ENCODE peak calls at places on chromosomes 4 and X, in seven cellular contexts. D, Q, F, O, C, L and G are unnamed samples. For H3K36me3, the result is how much of the 10 kb centered on the place peaks cover.

GRCh38 chrX:125378205-125378604 is 58.5 kb downstream of the TEX13C start:
- DNase-seq in D (no peak), Q (no peak), F (no peak), O (no peak), C (no peak), L (no peak), G (no peak)

GRCh38 chr4:187558391-187558790 is 437.2 kb upstream of the ZFP42 start:
- DNase-seq in D (no peak), Q (no peak), F (no peak), O (no peak), C (no peak), L (no peak), G (no peak)

GRCh38 chrX:1300449-1300848 is 31.8 kb downstream of the CSF2RA start:
- DNase-seq in D (no peak), Q (no peak), F (no peak), O (no peak), C (no peak), L (no peak), G (peak)

GRCh38 chr4:39729557-39729956 is 31.6 kb downstream of the UBE2K start:
- DNase-seq in D (no peak), Q (no peak), F (no peak), O (no peak), C (no peak), L (peak), G (no peak)

GRCh38 chr4:183200453-183200852 is 101.4 kb downstream of the WWC2 start:
- DNase-seq in D (peak), Q (peak), F (no peak), O (no peak), C (peak), L (peak), G (peak)

GRCh38 chr4:164880489-164881262 is 3.7 kb downstream of the APELA start:
- DNase-seq in D (no peak), Q (no peak), F (no peak), O (no peak), C (no peak), L (no peak), G (no peak)

GRCh38 chr4:15958562-15958961 is 4.4 kb downstream of the FGFBP2 start:
- DNase-seq in D (no peak), Q (no peak), F (no peak), O (no peak), C (no peak), L (no peak), G (no peak)

GRCh38 chr4:101787917-101788316 is 2.6 kb upstream of the BANK1 start:
- DNase-seq in D (no peak), Q (no peak), F (no peak), O (no peak), C (no peak), L (no peak), G (no peak)

GRCh38 chrX:129791961-129792570 is 12.3 kb downstream of the SASH3 start:
- DNase-seq in D (no peak), Q (no peak), F (no peak), O (no peak), C (no peak), L (no peak), G (no peak)

GRCh38 chrX:7420712-7421111 is 272.8 kb upstream of the PUDP start:
- DNase-seq in D (no peak), Q (no peak), F (no peak), O (no peak), C (no peak), L (no peak), G (no peak)

GRCh38 chr4:4542824-4543485 is 1.1 kb upstream of the STX18 start:
- DNase-seq in D (no peak), Q (no peak), F (no peak), O (no peak), C (peak), L (peak), G (peak)

GRCh38 chr4:149896428-149896827 is 80.8 kb upstream of the IQCM start:
- DNase-seq in D (no peak), Q (peak), F (no peak), O (no peak), C (peak), L (peak), G (no peak)

GRCh38 chrX:35380808-35381700 is 417.1 kb upstream of the MAGEB16 start:
- DNase-seq in D (no peak), Q (no peak), F (no peak), O (no peak), C (peak), L (peak), G (peak)

DNA sequence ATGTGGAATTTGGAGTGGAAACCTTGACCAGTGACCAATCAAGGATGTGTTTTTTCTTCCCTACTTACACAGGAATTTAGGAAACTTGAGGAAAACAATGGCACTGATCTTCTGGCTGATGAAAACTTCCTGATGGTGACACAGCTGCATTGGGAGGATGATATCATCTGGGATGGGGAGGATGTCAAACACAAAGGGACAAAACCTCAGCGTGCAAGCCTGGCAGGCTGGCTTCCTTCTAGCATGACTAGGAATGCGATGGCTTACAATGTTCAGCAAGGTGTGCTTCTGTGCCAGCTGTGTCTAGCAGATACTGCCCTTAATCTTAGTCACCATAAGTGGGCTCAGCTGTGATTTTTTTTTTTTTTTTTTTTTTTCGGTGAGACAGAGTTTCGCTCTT is 12.6 kb downstream of the TAF1 start:
- DNase-seq in D (no peak), Q (no peak), F (no peak), O (no peak), C (no peak), L (no peak), G (no peak)
- H3K36me3 ChIP-seq in D (half or more), Q (under half), F (under half), O (under half), C (under half), L (under half), G (under half)

GRCh38 chrX:139971394-139971749 is 6.1 kb upstream of the CXorf66 start:
- DNase-seq in D (no peak), Q (no peak), F (no peak), O (no peak), C (peak), L (peak), G (no peak)
- H3K4me3 ChIP-seq in D (no peak), Q (no peak), F (no peak), O (no peak), C (no peak), L (peak), G (peak)

GRCh38 chr4:7779194-7779768 is 160.4 kb downstream of the AFAP1 start:
- DNase-seq in D (peak), Q (peak), F (no peak), O (peak), C (peak), L (peak), G (no peak)

GRCh38 chr4:7778524-7779193 is 161.0 kb downstream of the AFAP1 start:
- DNase-seq in D (peak), Q (no peak), F (no peak), O (peak), C (no peak), L (no peak), G (no peak)

GRCh38 chr4:7775396-7775795 is 164.3 kb downstream of the AFAP1 start:
- DNase-seq in D (no peak), Q (no peak), F (no peak), O (no peak), C (no peak), L (no peak), G (no peak)

GRCh38 chr4:7777871-7778523 is 161.7 kb downstream of the AFAP1 start:
- DNase-seq in D (peak), Q (peak), F (no peak), O (peak), C (no peak), L (no peak), G (no peak)

GRCh38 chr4:7777017-7777710 is 162.5 kb downstream of the AFAP1 start:
- DNase-seq in D (peak), Q (no peak), F (no peak), O (peak), C (no peak), L (no peak), G (no peak)
- H3K36me3 ChIP-seq in D (under half), Q (half or more), F (under half), O (under half), C (under half), L (half or more), G (under half)

DNA sequence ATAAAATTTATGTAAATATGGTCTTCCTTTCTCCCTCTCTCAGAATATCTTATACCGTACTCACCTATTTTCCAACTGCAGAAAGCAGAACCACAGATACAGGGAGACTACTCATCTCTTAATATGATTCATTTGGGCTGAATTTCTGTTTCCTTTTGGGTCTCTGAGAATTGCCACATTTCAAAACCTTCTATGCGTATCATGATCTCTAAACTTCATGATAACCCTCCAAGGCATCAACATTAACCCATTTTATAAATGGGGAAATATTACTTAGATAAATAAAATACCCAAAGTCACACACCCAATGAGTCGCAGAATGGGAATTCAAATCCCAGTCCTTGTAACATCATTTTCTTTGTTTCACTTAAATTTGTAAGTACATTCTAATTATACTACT is 16.6 kb upstream of the PRDM8 start:
- DNase-seq in D (no peak), Q (no peak), F (no peak), O (no peak), C (no peak), L (peak), G (no peak)
- H3K4me3 ChIP-seq in D (no peak), Q (no peak), F (no peak), O (no peak), C (no peak), L (no peak), G (no peak)